ENCODE peak calls at places on chromosome 7, in nine cellular contexts. I is heart right ventricle, T is endothelial cell of umbilical vein, E is BE2C, B is uterus, R is ovary, N is pancreas, Q is HL-60, Z is K562. O is an unnamed sample.

GRCh38 chr7:114468844-114469243 is 54.2 kb downstream of the FOXP2 start:
- DNase-seq in I (no peak), T (no peak), E (no peak), B (no peak), R (no peak), N (no peak), Q (no peak), Z (no peak), O (no peak)

GRCh38 chr7:107076781-107077698 is 32.5 kb downstream of the PRKAR2B start:
- DNase-seq in I (peak; percentile 9), T (peak; percentile 94), E (no peak), B (no peak), R (no peak), N (no peak), Q (no peak), Z (peak; percentile 63), O (no peak)

GRCh38 chr7:156940421-156941122 is 8.9 kb upstream of the NOM1 start:
- DNase-seq in I (no peak), T (no peak), E (no peak), B (no peak), R (no peak), N (no peak), Q (no peak), Z (no peak), O (no peak)

GRCh38 chr7:12403287-12404181 is at the start of gene VWDE:
- DNase-seq in I (no peak), T (peak; percentile 34), E (peak; percentile 71), B (no peak), R (peak; percentile 12), N (peak; percentile 37), Q (no peak), Z (peak; percentile 81), O (peak; percentile 54)

GRCh38 chr7:127769696-127770400 is 117.9 kb downstream of the SND1 start:
- DNase-seq in I (no peak), T (peak; percentile 13), E (no peak), B (no peak), R (no peak), N (no peak), Q (no peak), Z (no peak), O (no peak)

GRCh38 chr7:76356823-76357222 is 2.0 kb downstream of the YWHAG start:
- DNase-seq in I (no peak), T (peak; percentile 59), E (peak; percentile 40), B (no peak), R (no peak), N (no peak), Q (no peak), Z (no peak), O (no peak)

GRCh38 chr7:98209166-98209920 is 1.9 kb upstream of the BHLHA15 start:
- DNase-seq in I (no peak), T (no peak), E (no peak), B (no peak), R (peak; percentile 9), N (no peak), Q (no peak), Z (no peak), O (no peak)

GRCh38 chr7:22586806-22587180 is 86.8 kb upstream of the STEAP1B start:
- DNase-seq in I (no peak), T (no peak), E (no peak), B (no peak), R (no peak), N (no peak), Q (no peak), Z (no peak), O (no peak)

GRCh38 chr7:98086231-98086855 is 20.3 kb upstream of the LMTK2 start:
- DNase-seq in I (no peak), T (no peak), E (no peak), B (no peak), R (no peak), N (peak; percentile 63), Q (no peak), Z (no peak), O (peak; percentile 93)

GRCh38 chr7:101662447-101662998 is 33.4 kb upstream of the MYL10 start:
- DNase-seq in I (no peak), T (no peak), E (no peak), B (no peak), R (no peak), N (no peak), Q (no peak), Z (no peak), O (no peak)

GRCh38 chr7:40531946-40532345 is 397.1 kb downstream of the SUGCT start:
- DNase-seq in I (no peak), T (no peak), E (no peak), B (no peak), R (no peak), N (no peak), Q (no peak), Z (no peak), O (no peak)

GRCh38 chr7:47328392-47329319 is 253.3 kb downstream of the TNS3 start:
- DNase-seq in I (peak; percentile 53), T (no peak), E (peak; percentile 26), B (no peak), R (no peak), N (no peak), Q (no peak), Z (no peak), O (no peak)

GRCh38 chr7:158160199-158160598 is 427.4 kb downstream of the PTPRN2 start:
- DNase-seq in I (no peak), T (no peak), E (no peak), B (no peak), R (no peak), N (no peak), Q (no peak), Z (no peak), O (no peak)

GRCh38 chr7:68964060-68964459 is 634.2 kb upstream of the AUTS2 start:
- DNase-seq in I (no peak), T (no peak), E (no peak), B (no peak), R (no peak), N (no peak), Q (no peak), Z (no peak), O (no peak)

GRCh38 chr7:45174328-45174610 is 16.7 kb downstream of the RAMP3 start:
- DNase-seq in I (no peak), T (no peak), E (no peak), B (no peak), R (no peak), N (no peak), Q (no peak), Z (no peak), O (no peak)

GRCh38 chr7:122311280-122311679 is 6.7 kb upstream of the FEZF1 start:
- DNase-seq in I (no peak), T (no peak), E (no peak), B (no peak), R (no peak), N (no peak), Q (no peak), Z (no peak), O (no peak)

GRCh38 chr7:122310119-122311021 is 5.8 kb upstream of the FEZF1 start:
- DNase-seq in I (no peak), T (peak; percentile 38), E (no peak), B (no peak), R (no peak), N (no peak), Q (no peak), Z (no peak), O (no peak)

GRCh38 chr7:122314284-122314683 is 9.7 kb upstream of the FEZF1 start:
- DNase-seq in I (no peak), T (no peak), E (no peak), B (no peak), R (no peak), N (no peak), Q (no peak), Z (no peak), O (no peak)

GRCh38 chr7:122312789-122313188 is 8.2 kb upstream of the FEZF1 start:
- DNase-seq in I (no peak), T (no peak), E (no peak), B (no peak), R (no peak), N (no peak), Q (no peak), Z (no peak), O (no peak)

GRCh38 chr7:122311719-122312118 is 7.2 kb upstream of the FEZF1 start:
- DNase-seq in I (no peak), T (no peak), E (no peak), B (no peak), R (no peak), N (no peak), Q (no peak), Z (no peak), O (no peak)
- H3K4me3 ChIP-seq in I (peak overlapping the region; percentile 6), T (peak overlapping the region; percentile 18), E (no peak overlapping the region), B (no peak overlapping the region), R (no peak overlapping the region), N (no peak overlapping the region), Q (no peak overlapping the region), Z (no peak overlapping the region), O (no peak overlapping the region)

DNA sequence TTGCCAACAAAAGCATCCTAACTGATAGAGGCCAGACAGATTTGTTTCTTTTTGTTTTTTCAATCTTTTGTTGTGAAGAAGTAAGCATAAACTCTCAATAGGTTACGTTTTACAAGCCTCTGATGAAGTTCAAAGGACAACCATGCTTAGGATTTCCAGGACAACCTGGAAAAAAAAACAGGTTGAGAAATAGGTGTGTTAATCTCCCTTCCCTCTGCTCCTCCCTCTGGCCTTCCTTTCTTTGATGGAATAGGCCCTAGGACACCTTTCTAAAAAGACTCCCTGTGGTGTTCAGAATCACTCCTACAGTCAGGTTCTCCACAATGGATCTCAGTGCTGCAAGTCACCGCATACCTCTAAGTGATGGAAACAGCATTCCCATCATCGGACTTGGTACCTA is at the start of gene AKR1D1:
- DNase-seq in I (no peak), T (no peak), E (no peak), B (no peak), R (no peak), N (no peak), Q (no peak), Z (no peak), O (no peak)
- H3K4me3 ChIP-seq in I (no peak within 1 kb of the TSS), T (no peak within 1 kb of the TSS), E (no peak within 1 kb of the TSS), B (no peak within 1 kb of the TSS), R (no peak within 1 kb of the TSS), N (no peak within 1 kb of the TSS), Q (no peak within 1 kb of the TSS), Z (no peak within 1 kb of the TSS), O (no peak within 1 kb of the TSS)

DNA sequence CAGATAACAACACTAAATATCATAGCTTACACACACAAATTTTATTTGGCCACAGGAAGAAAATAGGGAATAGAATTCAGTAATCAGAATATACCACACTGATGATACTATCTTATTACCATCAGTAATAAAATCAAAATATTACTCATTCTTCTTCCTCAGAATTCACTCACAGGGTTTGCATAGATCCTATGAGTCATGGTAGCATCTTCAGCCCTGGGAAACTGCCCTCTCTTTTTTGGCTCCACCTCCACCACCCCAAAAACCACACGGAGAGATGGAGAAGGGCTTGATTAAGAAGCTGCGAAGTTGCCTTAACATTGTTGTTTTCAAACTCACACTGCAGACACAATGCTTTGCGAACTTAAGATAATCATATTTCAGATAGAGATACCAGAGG is 154.1 kb upstream of the AHR start:
- DNase-seq in I (no peak), T (peak; percentile 22), E (no peak), B (no peak), R (no peak), N (no peak), Q (no peak), Z (no peak), O (no peak)
- H3K4me3 ChIP-seq in I (no peak overlapping the region), T (no peak overlapping the region), E (no peak overlapping the region), B (no peak overlapping the region), R (no peak overlapping the region), N (no peak overlapping the region), Q (no peak overlapping the region), Z (no peak overlapping the region), O (no peak overlapping the region)

DNA sequence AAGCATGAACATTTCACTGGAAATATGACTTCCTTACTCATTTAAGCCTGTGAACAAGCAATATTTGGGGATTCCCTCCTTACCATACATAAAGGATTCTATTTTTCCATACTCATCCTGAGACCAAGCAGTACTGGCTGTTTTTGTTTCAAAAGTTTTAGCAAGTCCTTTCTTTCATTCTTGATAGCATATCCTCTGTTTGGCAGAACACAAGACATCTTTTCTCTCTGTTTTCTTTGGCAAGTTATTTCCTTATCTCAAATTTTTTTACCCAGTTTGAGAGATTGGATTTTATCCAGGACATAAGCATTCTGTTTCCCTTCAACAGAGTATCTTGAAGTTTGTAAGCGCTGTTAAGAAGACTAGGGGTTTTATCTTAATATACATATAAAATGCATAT is 3.0 kb upstream of the WASL start:
- DNase-seq in I (no peak), T (peak; percentile 86), E (no peak), B (no peak), R (no peak), N (no peak), Q (no peak), Z (no peak), O (no peak)
- H3K4me3 ChIP-seq in I (no peak overlapping the region), T (no peak overlapping the region), E (no peak overlapping the region), B (no peak overlapping the region), R (no peak overlapping the region), N (no peak overlapping the region), Q (no peak overlapping the region), Z (peak overlapping the region; percentile 77), O (no peak overlapping the region)